ENCODE peak calls at places on chromosomes 2 and 18, in four cellular contexts. E is colonic mucosa, S is esophagus squamous epithelium, W is right atrium auricular region. Z is an unnamed sample. For H3K4me1 and H3K27me3, the result is how much of the 10 kb centered on the place peaks cover.

GRCh38 chr18:7545734-7546133 is 21.4 kb upstream of the PTPRM start:
- DNase-seq in E (no peak), S (no peak), W (no peak), Z (no peak)

GRCh38 chr2:74779587-74780135 is 54.3 kb upstream of the HK2 start:
- DNase-seq in E (no peak), S (no peak), W (no peak), Z (no peak)

GRCh38 chr2:187453078-187453641 is 5.1 kb upstream of the CALCRL start:
- DNase-seq in E (no peak), S (no peak), W (no peak), Z (no peak)

GRCh38 chr18:8960740-8961657 is 141.5 kb upstream of the NDUFV2 start:
- DNase-seq in E (no peak), S (no peak), W (no peak), Z (no peak)

GRCh38 chr18:35672897-35673296 is 91.4 kb downstream of the GALNT1 start:
- DNase-seq in E (peak), S (no peak), W (no peak), Z (no peak)

GRCh38 chr2:144137705-144138428 is 382.1 kb downstream of the ZEB2 start:
- DNase-seq in E (no peak), S (no peak), W (no peak), Z (no peak)

GRCh38 chr18:3867768-3868445 is 417.9 kb downstream of the TGIF1 start:
- DNase-seq in E (no peak), S (no peak), W (no peak), Z (no peak)

GRCh38 chr18:24766376-24766775 is 305.9 kb downstream of the HRH4 start:
- DNase-seq in E (no peak), S (no peak), W (no peak), Z (no peak)

GRCh38 chr2:190838492-190838910 is 42.1 kb upstream of the GLS start:
- DNase-seq in E (no peak), S (no peak), W (no peak), Z (no peak)

GRCh38 chr2:101844055-101844635 is 146.6 kb downstream of the MAP4K4 start:
- DNase-seq in E (no peak), S (no peak), W (no peak), Z (no peak)

GRCh38 chr2:138247302-138247701 is 254.3 kb upstream of the SPOPL start:
- DNase-seq in E (no peak), S (no peak), W (no peak), Z (no peak)

GRCh38 chr18:80252136-80252535 is 4.8 kb upstream of the PARD6G start:
- DNase-seq in E (no peak), S (no peak), W (no peak), Z (no peak)

GRCh38 chr2:230691005-230691647 is 21.5 kb upstream of the CAB39 start:
- DNase-seq in E (no peak), S (no peak), W (no peak), Z (no peak)

GRCh38 chr2:24016376-24016761 is 6.5 kb downstream of the MFSD2B start:
- DNase-seq in E (no peak), S (no peak), W (no peak), Z (no peak)

GRCh38 chr18:46663539-46663938 is 6.5 kb upstream of the LOXHD1 start:
- DNase-seq in E (no peak), S (no peak), W (no peak), Z (no peak)

GRCh38 chr18:59275406-59275949 is 2.2 kb upstream of the RAX start:
- DNase-seq in E (no peak), S (no peak), W (no peak), Z (no peak)

GRCh38 chr2:38107738-38108410 is 31.9 kb upstream of the CYP1B1 start:
- DNase-seq in E (no peak), S (no peak), W (no peak), Z (no peak)

GRCh38 chr2:152244241-152244640 is 68.7 kb upstream of the STAM2 start:
- DNase-seq in E (no peak), S (no peak), W (no peak), Z (no peak)

GRCh38 chr2:28753043-28753683 is 1.5 kb downstream of the PPP1CB start:
- DNase-seq in E (peak), S (no peak), W (peak), Z (no peak)

GRCh38 chr2:184927040-184927439 is 328.7 kb downstream of the ZNF804A start:
- DNase-seq in E (no peak), S (no peak), W (no peak), Z (no peak)

GRCh38 chr2:144004742-144005141 is 515.2 kb downstream of the ZEB2 start:
- DNase-seq in E (no peak), S (no peak), W (no peak), Z (no peak)

GRCh38 chr2:175030380-175031271 is 25.4 kb upstream of the CHN1 start:
- DNase-seq in E (peak), S (no peak), W (no peak), Z (no peak)

GRCh38 chr2:107376910-107377309 is 449.8 kb upstream of the RGPD4 start:
- DNase-seq in E (no peak), S (no peak), W (no peak), Z (no peak)

DNA sequence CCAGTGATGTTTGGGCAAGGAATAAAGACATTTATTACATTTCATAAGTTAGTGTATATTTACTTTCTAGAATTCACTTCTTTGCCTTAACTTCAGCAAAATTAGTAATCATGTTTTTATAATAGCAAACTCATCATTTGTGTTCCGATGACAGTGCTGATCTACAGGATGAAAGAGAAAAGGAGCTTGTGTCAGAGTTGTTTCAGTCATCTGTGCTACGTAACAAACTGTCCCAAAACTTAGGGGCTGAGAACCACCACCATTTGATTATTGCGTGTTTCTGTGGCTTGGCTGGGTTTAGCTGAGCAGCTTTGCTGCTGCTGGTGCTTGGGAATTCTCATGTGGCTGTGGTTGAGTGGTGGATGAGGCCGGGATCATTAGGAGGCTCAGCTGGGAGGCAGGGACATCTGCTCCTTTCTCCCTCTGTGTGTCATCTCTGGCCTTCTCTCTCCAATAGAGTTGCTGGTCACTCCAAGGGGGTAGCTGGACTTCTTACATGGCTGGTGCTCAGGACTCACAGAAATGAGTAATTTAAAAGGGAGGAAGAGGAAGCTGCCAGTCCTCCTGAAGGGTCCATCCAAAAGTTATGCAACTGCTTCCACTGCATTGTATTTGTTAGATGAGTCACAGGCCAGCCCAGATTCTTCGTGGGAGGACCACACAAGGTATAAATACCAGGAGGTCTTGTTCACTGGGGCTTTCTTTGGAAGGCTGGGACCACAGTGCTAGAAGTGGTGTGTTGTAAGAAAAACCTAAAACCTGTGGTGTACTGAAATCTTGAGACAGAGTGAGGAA is 43.4 kb upstream of the HAAO start:
- DNase-seq in E (no peak), S (no peak), W (peak), Z (peak)
- H3K4me1 ChIP-seq in E (under half), S (under half), W (under half), Z (under half)

GRCh38 chr2:55922488-55922887 is 1.1 kb downstream of the EFEMP1 start:
- DNase-seq in E (no peak), S (no peak), W (no peak), Z (no peak)
- H3K27me3 ChIP-seq in E (under half), S (under half), W (under half), Z (under half)

DNA sequence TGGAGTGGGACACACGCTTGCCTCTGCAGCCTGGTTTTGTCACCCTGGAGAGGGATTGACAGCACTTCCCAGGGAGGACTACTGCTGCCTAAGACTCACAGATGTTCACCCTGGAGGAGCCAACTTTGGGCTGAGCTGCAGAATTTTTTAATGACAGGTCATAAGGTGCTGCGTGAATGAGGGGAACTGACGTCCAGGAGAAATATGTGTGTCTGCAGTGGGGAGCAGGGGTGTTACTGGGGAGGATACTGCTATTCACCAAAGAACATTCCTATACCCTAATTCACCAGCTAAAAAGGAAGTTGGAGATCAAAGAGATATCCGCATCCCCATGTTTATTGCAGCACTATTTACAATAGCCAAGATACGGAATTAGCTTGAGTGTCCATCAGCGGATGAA is 144.4 kb downstream of the MGAT5 start:
- DNase-seq in E (no peak), S (no peak), W (no peak), Z (no peak)
- H3K4me1 ChIP-seq in E (under half), S (under half), W (under half), Z (under half)

GRCh38 chr2:211833582-211834279 is 704.9 kb downstream of the ERBB4 start:
- DNase-seq in E (no peak), S (no peak), W (no peak), Z (no peak)

GRCh38 chr2:211829725-211830124 is 708.9 kb downstream of the ERBB4 start:
- DNase-seq in E (no peak), S (no peak), W (no peak), Z (no peak)

GRCh38 chr2:211836409-211836808 is 702.2 kb downstream of the ERBB4 start:
- DNase-seq in E (no peak), S (no peak), W (no peak), Z (no peak)

GRCh38 chr2:211837706-211838105 is 700.9 kb downstream of the ERBB4 start:
- DNase-seq in E (no peak), S (no peak), W (no peak), Z (no peak)

GRCh38 chr2:211835695-211836094 is 702.9 kb downstream of the ERBB4 start:
- DNase-seq in E (no peak), S (no peak), W (no peak), Z (no peak)
- H3K27me3 ChIP-seq in E (under half), S (under half), W (under half), Z (under half)

GRCh38 chr2:239216614-239217273 is 184.1 kb downstream of the HDAC4 start:
- DNase-seq in E (no peak), S (no peak), W (no peak), Z (no peak)
- H3K4me1 ChIP-seq in E (under half), S (under half), W (under half), Z (half or more)

GRCh38 chr2:232389327-232389726 is 10.8 kb downstream of the ALPP start:
- DNase-seq in E (no peak), S (no peak), W (no peak), Z (no peak)
- H3K27me3 ChIP-seq in E (under half), S (under half), W (under half), Z (under half)

GRCh38 chr2:16326736-16327300 is 338.8 kb downstream of the CYRIA start:
- DNase-seq in E (no peak), S (no peak), W (no peak), Z (no peak)
- H3K4me1 ChIP-seq in E (under half), S (under half), W (under half), Z (under half)

GRCh38 chr18:13216732-13217465 is 1.7 kb upstream of the LDLRAD4 start:
- DNase-seq in E (peak), S (no peak), W (no peak), Z (no peak)
- H3K27me3 ChIP-seq in E (under half), S (under half), W (under half), Z (under half)

DNA sequence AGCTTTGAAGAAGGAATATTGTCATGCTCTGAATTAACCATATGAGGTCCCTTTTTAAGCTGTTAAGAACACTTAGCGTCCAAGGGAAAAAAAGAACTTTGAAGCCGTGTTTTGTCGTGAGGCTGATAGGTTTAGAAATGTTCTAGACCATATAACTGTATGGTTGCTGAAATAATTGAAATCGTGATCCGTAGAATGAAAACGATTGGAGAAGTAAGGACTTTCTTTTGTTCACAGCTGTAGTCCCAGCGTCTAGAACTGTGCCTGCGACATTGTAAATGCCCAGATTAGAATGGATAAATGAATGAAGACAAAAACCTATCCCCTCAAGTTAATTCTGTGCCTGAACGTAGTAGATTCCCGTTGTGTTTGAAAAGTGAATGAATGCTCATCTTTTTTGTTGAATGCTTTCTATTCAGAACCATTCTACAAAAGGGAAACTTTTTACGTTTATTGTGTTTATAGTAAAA is 1.6 kb downstream of the SMCHD1 start:
- DNase-seq in E (no peak), S (no peak), W (no peak), Z (no peak)
- H3K4me1 ChIP-seq in E (under half), S (under half), W (under half), Z (under half)